ENCODE peak calls at places on chromosome 4, in six cellular contexts. V is stimulated activated CD8-positive, alpha-beta memory T cell treated with anti-CD3 and anti-CD28 coated beads, Interleukin-2, amount 100 ng/mL, for 48 hours; C is hepatic stellate cell; J is GM04503; I is HepG2; G is tibial nerve. L is an unnamed sample.

GRCh38 chr4:20178902-20179576 is 72.7 kb upstream of the SLIT2 start:
- DNase-seq in V (no peak), G (no peak), I (no peak), J (no peak), C (no peak), L (no peak)

GRCh38 chr4:121192500-121192899 is 28.4 kb upstream of the TNIP3 start:
- DNase-seq in C (no peak), J (no peak), G (no peak), V (no peak), I (peak; percentile 16), L (peak; percentile 48)

GRCh38 chr4:147916351-147916750 is 184.5 kb downstream of the ARHGAP10 start:
- DNase-seq in V (no peak), I (no peak), C (no peak), J (peak; percentile 62), G (no peak), L (peak; percentile 63)

GRCh38 chr4:777520-778262 is 48.2 kb downstream of the CPLX1 start:
- DNase-seq in J (no peak), V (no peak), I (peak; percentile 74), G (no peak), C (no peak), L (no peak)

GRCh38 chr4:30757357-30757756 is 37.2 kb downstream of the PCDH7 start:
- DNase-seq in V (no peak), G (no peak), J (no peak), C (peak; percentile 20), I (no peak), L (peak; percentile 75)

GRCh38 chr4:110091426-110091825 is 107.0 kb downstream of the ELOVL6 start:
- DNase-seq in I (no peak), J (no peak), V (no peak), C (peak; percentile 33), G (no peak), L (peak; percentile 62)

GRCh38 chr4:44671636-44672035 is 6.6 kb upstream of the GUF1 start:
- DNase-seq in J (no peak), I (no peak), V (no peak), G (no peak), C (no peak), L (no peak)

GRCh38 chr4:4990329-4990728 is 28.9 kb downstream of the CYTL1 start:
- DNase-seq in G (no peak), J (peak; percentile 28), V (no peak), I (no peak), C (no peak), L (no peak)

GRCh38 chr4:835148-836002 is 9.4 kb upstream of the CPLX1 start:
- DNase-seq in I (peak; percentile 30), G (no peak), J (no peak), C (no peak), V (no peak), L (no peak)

GRCh38 chr4:7124643-7125442 is 57.0 kb upstream of the GRPEL1 start:
- DNase-seq in I (peak; percentile 8), J (peak; percentile 47), G (peak; percentile 48), C (peak; percentile 86), V (no peak), L (peak; percentile 11)

GRCh38 chr4:184648220-184649025 is 824 bp downstream of the CASP3 start:
- DNase-seq in V (peak; percentile 27), J (no peak), I (peak; percentile 34), C (peak; percentile 43), G (peak; percentile 34), L (peak; percentile 70)

GRCh38 chr4:131192318-131192717 is 1956.8 kb upstream of the PCDH10 start:
- DNase-seq in C (no peak), G (no peak), I (no peak), J (no peak), V (no peak), L (no peak)

GRCh38 chr4:86918539-86919072 is 16.2 kb upstream of the AFF1 start:
- DNase-seq in V (no peak), I (peak; percentile 54), G (no peak), J (peak; percentile 63), C (no peak), L (no peak)

GRCh38 chr4:180028682-180029081 is 2214.5 kb upstream of the TENM3 start:
- DNase-seq in C (no peak), V (no peak), I (peak; percentile 58), J (no peak), G (no peak), L (no peak)

GRCh38 chr4:156948738-156949137 is 22.9 kb downstream of the PDGFC start:
- DNase-seq in V (no peak), G (no peak), J (no peak), I (no peak), C (no peak), L (no peak)

GRCh38 chr4:54930226-54930625 is 195.2 kb downstream of the KDR start:
- DNase-seq in I (no peak), G (no peak), C (peak; percentile 25), V (no peak), J (peak; percentile 44), L (peak; percentile 98)

GRCh38 chr4:90198086-90198847 is 71.1 kb downstream of the CCSER1 start:
- DNase-seq in G (no peak), V (no peak), C (no peak), J (no peak), I (no peak), L (no peak)

GRCh38 chr4:85086721-85087120 is 120.2 kb upstream of the WDFY3 start:
- DNase-seq in G (no peak), I (no peak), J (no peak), V (no peak), C (no peak), L (no peak)

GRCh38 chr4:76200771-76201224 is 12.8 kb downstream of the SCARB2 start:
- DNase-seq in I (peak; percentile 77), J (no peak), G (no peak), V (no peak), C (no peak), L (no peak)

GRCh38 chr4:76066546-76066945 is 8.0 kb upstream of the ART3 start:
- DNase-seq in G (no peak), J (no peak), C (no peak), V (no peak), I (no peak), L (no peak)

GRCh38 chr4:189092596-189092995 is 848.1 kb upstream of the FRG1 start:
- DNase-seq in J (no peak), I (no peak), G (no peak), V (no peak), C (no peak), L (no peak)